ENCODE peak calls at places on chromosomes 1 and 21, in six cellular contexts. D is fibroblast of villous mesenchyme, M is progenitor cell of endocrine pancreas, I is fibroblast of lung, B is transverse colon, E is lower lobe of right lung. P is an unnamed sample.

GRCh38 chr1:77378723-77379533 is 97.1 kb downstream of the AK5 start:
- DNase-seq in M (no peak), E (no peak), I (peak; percentile 59), D (no peak), B (no peak), P (no peak)

GRCh38 chr1:30102605-30103004 is 620.8 kb downstream of the MATN1 start:
- DNase-seq in I (no peak), B (no peak), D (no peak), M (no peak), E (no peak), P (no peak)

GRCh38 chr1:85445906-85446305 is 19.1 kb downstream of the DDAH1 start:
- DNase-seq in D (peak; percentile 33), I (peak; percentile 37), B (no peak), E (no peak), M (no peak), P (no peak)

GRCh38 chr21:29075706-29076447 is 2.4 kb upstream of the CCT8 start:
- DNase-seq in E (no peak), I (peak; percentile 38), D (no peak), M (no peak), B (no peak), P (no peak)

GRCh38 chr1:211897011-211897410 is 66.4 kb upstream of the LPGAT1 start:
- DNase-seq in E (no peak), D (no peak), M (no peak), B (no peak), I (no peak), P (no peak)

GRCh38 chr1:214920337-214920736 is 162.2 kb upstream of the KCNK2 start:
- DNase-seq in B (no peak), I (no peak), E (no peak), D (no peak), M (no peak), P (no peak)

GRCh38 chr1:113416515-113416914 is 26.2 kb downstream of the MAGI3 start:
- DNase-seq in B (no peak), E (no peak), I (no peak), D (no peak), M (no peak), P (no peak)

GRCh38 chr1:79430437-79430836 is 423.9 kb upstream of the ADGRL4 start:
- DNase-seq in E (no peak), D (no peak), M (no peak), I (no peak), B (no peak), P (no peak)

GRCh38 chr1:24154215-24154614 is 11.3 kb upstream of the IL22RA1 start:
- DNase-seq in D (no peak), I (no peak), M (no peak), E (no peak), B (no peak), P (no peak)

GRCh38 chr1:22168412-22168973 is 25.6 kb upstream of the WNT4 start:
- DNase-seq in I (no peak), E (no peak), B (no peak), M (no peak), D (no peak), P (no peak)

GRCh38 chr21:25790122-25790951 is 55.6 kb downstream of the GABPA start:
- DNase-seq in B (no peak), M (no peak), D (peak; percentile 69), E (no peak), I (peak; percentile 28), P (no peak)

GRCh38 chr1:18373882-18374493 is 106.7 kb upstream of the KLHDC7A start:
- DNase-seq in M (peak; percentile 30), E (no peak), B (peak; percentile 23), I (no peak), D (no peak), P (no peak)
- TF ChIP-seq CTCF in M (peak; percentile 67), E (peak; percentile 34), B (peak; percentile 37), I (no peak), D (no peak), P (no peak)

GRCh38 chr1:109923131-109923945 is 12.7 kb downstream of the CSF1 start:
- DNase-seq in M (no peak), E (no peak), B (peak; percentile 33), D (no peak), I (no peak), P (no peak)
- TF ChIP-seq CTCF in M (peak; percentile 55), E (peak; percentile 52), B (peak; percentile 45), D (peak; percentile 43), I (peak; percentile 11), P (no peak)

DNA sequence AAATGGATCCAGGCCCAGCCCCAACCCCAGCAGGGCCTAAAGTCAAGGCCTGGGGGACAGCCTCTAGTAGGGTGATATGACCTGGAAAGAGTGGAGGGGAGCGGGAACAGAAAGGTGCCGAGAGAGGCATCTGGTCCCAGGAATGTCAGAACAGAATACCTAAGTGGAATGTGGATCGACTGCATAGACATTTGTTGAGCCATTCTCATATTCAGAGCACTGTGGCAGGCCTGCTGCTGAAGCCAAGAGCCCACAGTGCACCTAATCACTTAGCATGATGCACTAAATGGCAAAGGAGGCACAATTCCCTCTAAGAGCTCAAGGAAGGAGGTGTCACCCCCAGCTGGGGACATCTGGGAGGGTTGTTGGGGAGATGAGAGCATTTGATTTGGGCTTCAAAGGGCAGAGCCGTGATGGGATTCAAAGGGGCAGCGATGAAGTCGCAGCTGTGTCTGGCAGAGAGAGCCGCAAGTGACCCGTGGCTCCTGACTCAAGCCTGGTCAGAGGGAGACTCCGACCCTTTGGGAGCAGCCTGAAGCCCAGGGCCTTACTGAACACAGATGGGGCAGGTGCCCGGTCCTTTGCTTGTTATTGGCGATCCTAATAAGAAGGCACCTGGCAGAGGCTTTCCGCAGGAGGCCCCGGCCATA is 8.6 kb upstream of the PKP1 start:
- DNase-seq in D (no peak), E (no peak), M (no peak), B (no peak), I (no peak), P (no peak)
- TF ChIP-seq CTCF in D (no peak), E (no peak), M (no peak), B (no peak), I (no peak), P (no peak)

DNA sequence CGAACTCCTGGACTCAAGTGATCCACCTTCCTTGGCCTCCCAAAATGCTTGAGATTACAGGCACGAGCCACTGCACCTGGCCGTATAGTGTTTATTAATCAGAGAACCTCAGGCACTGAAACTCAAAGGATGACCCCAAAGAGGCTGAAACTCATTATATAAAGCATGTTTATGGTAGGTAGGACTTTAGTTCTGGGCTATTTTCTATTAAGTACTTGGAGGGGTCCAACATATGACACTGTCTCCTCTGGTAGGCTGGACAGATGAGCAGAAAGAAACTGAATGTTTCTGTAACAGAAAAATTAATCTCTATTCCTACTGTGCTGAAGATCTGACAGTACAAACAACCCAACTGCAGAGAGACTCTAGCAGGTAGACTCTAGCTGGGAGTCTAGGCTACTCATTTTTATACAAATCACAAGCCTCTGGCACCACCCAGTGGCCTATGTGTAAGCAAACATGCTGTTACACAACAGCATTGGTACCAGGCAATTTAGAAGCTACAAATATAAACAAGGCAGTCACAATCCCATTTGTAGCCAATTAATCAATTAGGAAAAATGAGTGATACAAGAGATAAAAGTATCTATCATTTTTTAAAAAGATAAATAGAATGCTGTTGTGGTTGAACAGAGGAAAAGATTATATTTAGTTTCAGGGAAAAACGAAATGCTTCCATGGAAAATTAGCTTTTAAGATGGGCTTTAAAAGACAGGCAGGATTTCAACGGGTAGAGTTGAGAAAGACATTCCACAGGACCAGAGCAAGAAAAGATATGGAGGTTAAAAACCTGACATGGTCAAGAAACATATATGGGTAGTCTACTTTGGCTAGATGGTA is 10.4 kb downstream of the DCAF8 start:
- DNase-seq in B (peak; percentile 67), I (peak; percentile 60), M (no peak), E (peak; percentile 60), D (peak; percentile 82), P (peak; percentile 33)
- TF ChIP-seq CTCF in B (peak; percentile 61), I (peak; percentile 67), M (peak; percentile 80), E (peak; percentile 73), D (peak; percentile 71), P (peak; percentile 61)

DNA sequence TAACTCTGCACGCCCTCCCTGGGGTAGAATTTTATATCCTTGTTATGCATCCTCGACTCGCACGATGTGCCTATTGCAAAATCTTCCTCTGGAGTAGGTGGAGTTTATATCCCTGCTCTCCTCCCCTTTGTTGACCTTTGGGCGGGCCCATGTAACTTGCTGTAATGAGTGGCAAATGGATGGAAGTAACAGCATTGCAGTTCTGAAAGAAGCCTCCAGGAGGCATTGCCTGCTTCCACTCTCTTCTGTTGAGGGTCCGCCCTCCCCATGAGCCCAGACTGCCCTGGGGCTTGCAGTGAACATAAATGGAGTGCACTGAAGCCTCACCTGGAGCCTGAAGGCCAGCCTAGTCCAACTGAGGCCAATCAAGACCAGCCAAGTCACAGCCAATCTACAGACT is 62.2 kb upstream of the GRIK3 start:
- DNase-seq in E (no peak), M (no peak), D (no peak), B (no peak), I (no peak), P (no peak)
- TF ChIP-seq CTCF in E (peak; percentile 11), M (peak; percentile 41), D (no peak), B (no peak), I (no peak), P (no peak)

DNA sequence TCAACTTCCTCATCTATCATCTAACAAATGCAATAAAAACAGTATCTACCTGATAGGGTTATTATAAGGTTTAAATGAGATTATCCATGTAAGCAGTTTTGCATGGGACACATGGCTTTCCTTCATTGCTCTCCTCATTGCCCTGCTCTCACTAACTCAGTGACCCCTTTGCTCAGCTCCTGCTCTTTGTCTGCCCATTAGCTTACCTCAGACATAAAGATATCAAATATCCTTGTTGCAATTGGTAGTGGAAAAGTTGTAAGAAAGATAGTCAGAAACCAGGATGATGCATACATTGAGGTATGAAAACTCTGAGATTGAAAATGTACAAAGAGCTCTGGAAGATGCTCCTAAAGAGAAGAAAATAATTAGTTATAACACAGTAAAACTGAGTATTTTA is 89.8 kb downstream of the EVI5 start:
- DNase-seq in B (no peak), D (peak; percentile 21), I (peak; percentile 7), E (no peak), M (no peak), P (no peak)
- TF ChIP-seq CTCF in B (no peak), D (no peak), I (no peak), E (no peak), M (no peak), P (no peak)